ENCODE peak calls at places on chromosomes 11 and 22, in seven cellular contexts. One of them, this sample, is unnamed.

GRCh38 chr11:121451982-121452608 is at the start of gene SORL1:
- DNase-seq in SK-N-SH: peak; percentile 93
- DNase-seq in mammary epithelial cell: peak; percentile 67
- DNase-seq in AG04450: no peak
- DNase-seq in GM23338: peak; percentile 93
- DNase-seq in CD8-positive, alpha-beta T cell: peak; percentile 77
- DNase-seq in prostate gland: peak; percentile 85
- DNase-seq in this sample: peak; percentile 58

GRCh38 chr22:30538280-30538679 is 8.3 kb downstream of the SEC14L6 start:
- DNase-seq in SK-N-SH: no peak
- DNase-seq in mammary epithelial cell: peak; percentile 54
- DNase-seq in AG04450: no peak
- DNase-seq in GM23338: no peak
- DNase-seq in CD8-positive, alpha-beta T cell: no peak
- DNase-seq in prostate gland: no peak
- DNase-seq in this sample: no peak

GRCh38 chr11:117495357-117495756 is 167.7 kb downstream of the CEP164 start:
- DNase-seq in SK-N-SH: no peak
- DNase-seq in mammary epithelial cell: no peak
- DNase-seq in AG04450: no peak
- DNase-seq in GM23338: no peak
- DNase-seq in CD8-positive, alpha-beta T cell: no peak
- DNase-seq in prostate gland: no peak
- DNase-seq in this sample: peak; percentile 39

GRCh38 chr22:33050614-33051230 is 7.5 kb downstream of the SYN3 start:
- DNase-seq in SK-N-SH: no peak
- DNase-seq in mammary epithelial cell: no peak
- DNase-seq in AG04450: no peak
- DNase-seq in GM23338: peak; percentile 72
- DNase-seq in CD8-positive, alpha-beta T cell: no peak
- DNase-seq in prostate gland: no peak
- DNase-seq in this sample: no peak

GRCh38 chr22:50184004-50184461 is 1.7 kb upstream of the TRABD start:
- DNase-seq in SK-N-SH: no peak
- DNase-seq in mammary epithelial cell: no peak
- DNase-seq in AG04450: no peak
- DNase-seq in GM23338: peak; percentile 61
- DNase-seq in CD8-positive, alpha-beta T cell: peak; percentile 4
- DNase-seq in prostate gland: peak; percentile 80
- DNase-seq in this sample: no peak

GRCh38 chr22:47014636-47014930 is 252.1 kb downstream of the TBC1D22A start:
- DNase-seq in SK-N-SH: no peak
- DNase-seq in mammary epithelial cell: no peak
- DNase-seq in AG04450: no peak
- DNase-seq in GM23338: no peak
- DNase-seq in CD8-positive, alpha-beta T cell: no peak
- DNase-seq in prostate gland: no peak
- DNase-seq in this sample: no peak

GRCh38 chr11:69173925-69174591 is 18.3 kb downstream of the SMIM38 start:
- DNase-seq in SK-N-SH: no peak
- DNase-seq in mammary epithelial cell: peak; percentile 90
- DNase-seq in AG04450: peak; percentile 27
- DNase-seq in GM23338: no peak
- DNase-seq in CD8-positive, alpha-beta T cell: no peak
- DNase-seq in prostate gland: no peak
- DNase-seq in this sample: peak; percentile 71

GRCh38 chr11:70953720-70954119 is 298.7 kb downstream of the SHANK2 start:
- DNase-seq in SK-N-SH: no peak
- DNase-seq in mammary epithelial cell: no peak
- DNase-seq in AG04450: no peak
- DNase-seq in GM23338: no peak
- DNase-seq in CD8-positive, alpha-beta T cell: no peak
- DNase-seq in prostate gland: no peak
- DNase-seq in this sample: no peak

GRCh38 chr11:87039371-87039770 is 1.6 kb downstream of the TMEM135 start:
- DNase-seq in SK-N-SH: no peak
- DNase-seq in mammary epithelial cell: no peak
- DNase-seq in AG04450: no peak
- DNase-seq in GM23338: no peak
- DNase-seq in CD8-positive, alpha-beta T cell: no peak
- DNase-seq in prostate gland: no peak
- DNase-seq in this sample: no peak

GRCh38 chr22:29244785-29245625 is 22.8 kb downstream of the RHBDD3 start:
- DNase-seq in SK-N-SH: peak; percentile 14
- DNase-seq in mammary epithelial cell: no peak
- DNase-seq in AG04450: no peak
- DNase-seq in GM23338: no peak
- DNase-seq in CD8-positive, alpha-beta T cell: no peak
- DNase-seq in prostate gland: no peak
- DNase-seq in this sample: no peak

GRCh38 chr11:126640186-126640585 is 284.7 kb downstream of the ST3GAL4 start:
- DNase-seq in SK-N-SH: no peak
- DNase-seq in mammary epithelial cell: no peak
- DNase-seq in AG04450: no peak
- DNase-seq in GM23338: no peak
- DNase-seq in CD8-positive, alpha-beta T cell: no peak
- DNase-seq in prostate gland: no peak
- DNase-seq in this sample: no peak

GRCh38 chr11:29527391-29527936 is 489.4 kb downstream of the KCNA4 start:
- DNase-seq in SK-N-SH: no peak
- DNase-seq in mammary epithelial cell: peak; percentile 82
- DNase-seq in AG04450: peak; percentile 4
- DNase-seq in GM23338: peak; percentile 19
- DNase-seq in CD8-positive, alpha-beta T cell: no peak
- DNase-seq in prostate gland: no peak
- DNase-seq in this sample: peak; percentile 49

GRCh38 chr22:41021655-41022454 is 70.5 kb upstream of the EP300 start:
- DNase-seq in SK-N-SH: peak; percentile 68
- DNase-seq in mammary epithelial cell: peak; percentile 53
- DNase-seq in AG04450: no peak
- DNase-seq in GM23338: peak; percentile 77
- DNase-seq in CD8-positive, alpha-beta T cell: peak; percentile 37
- DNase-seq in prostate gland: peak; percentile 60
- DNase-seq in this sample: peak; percentile 56

GRCh38 chr22:24694971-24695928 is 79.3 kb downstream of the PIWIL3 start:
- DNase-seq in SK-N-SH: no peak
- DNase-seq in mammary epithelial cell: no peak
- DNase-seq in AG04450: no peak
- DNase-seq in GM23338: peak; percentile 21
- DNase-seq in CD8-positive, alpha-beta T cell: no peak
- DNase-seq in prostate gland: no peak
- DNase-seq in this sample: no peak

GRCh38 chr11:65491614-65492386 is 7.0 kb upstream of the MALAT1 start:
- DNase-seq in SK-N-SH: no peak
- DNase-seq in mammary epithelial cell: peak; percentile 88
- DNase-seq in AG04450: no peak
- DNase-seq in GM23338: peak; percentile 79
- DNase-seq in CD8-positive, alpha-beta T cell: no peak
- DNase-seq in prostate gland: peak; percentile 94
- DNase-seq in this sample: no peak

GRCh38 chr11:44994753-44995152 is 44.1 kb upstream of the TP53I11 start:
- DNase-seq in SK-N-SH: no peak
- DNase-seq in mammary epithelial cell: no peak
- DNase-seq in AG04450: no peak
- DNase-seq in GM23338: peak; percentile 25
- DNase-seq in CD8-positive, alpha-beta T cell: no peak
- DNase-seq in prostate gland: no peak
- DNase-seq in this sample: no peak

GRCh38 chr22:32206774-32207758 is 2.2 kb upstream of the RFPL2 start:
- DNase-seq in SK-N-SH: peak; percentile 32
- DNase-seq in mammary epithelial cell: peak; percentile 42
- DNase-seq in AG04450: no peak
- DNase-seq in GM23338: peak; percentile 86
- DNase-seq in CD8-positive, alpha-beta T cell: no peak
- DNase-seq in prostate gland: peak; percentile 60
- DNase-seq in this sample: no peak

GRCh38 chr11:16217631-16218030 is 138.7 kb downstream of the SOX6 start:
- DNase-seq in SK-N-SH: no peak
- DNase-seq in mammary epithelial cell: no peak
- DNase-seq in AG04450: no peak
- DNase-seq in GM23338: no peak
- DNase-seq in CD8-positive, alpha-beta T cell: no peak
- DNase-seq in prostate gland: no peak
- DNase-seq in this sample: no peak

GRCh38 chr11:2838091-2838490 is 47.5 kb downstream of the CDKN1C start:
- DNase-seq in SK-N-SH: no peak
- DNase-seq in mammary epithelial cell: no peak
- DNase-seq in AG04450: no peak
- DNase-seq in GM23338: no peak
- DNase-seq in CD8-positive, alpha-beta T cell: no peak
- DNase-seq in prostate gland: no peak
- DNase-seq in this sample: no peak

GRCh38 chr11:66221726-66222236 is 46.7 kb upstream of the RAB1B start:
- DNase-seq in SK-N-SH: no peak
- DNase-seq in mammary epithelial cell: no peak
- DNase-seq in AG04450: no peak
- DNase-seq in GM23338: no peak
- DNase-seq in CD8-positive, alpha-beta T cell: no peak
- DNase-seq in prostate gland: no peak
- DNase-seq in this sample: no peak

GRCh38 chr11:1178906-1179305 is 21.2 kb downstream of the MUC5AC start:
- DNase-seq in SK-N-SH: no peak
- DNase-seq in mammary epithelial cell: no peak
- DNase-seq in AG04450: no peak
- DNase-seq in GM23338: no peak
- DNase-seq in CD8-positive, alpha-beta T cell: no peak
- DNase-seq in prostate gland: no peak
- DNase-seq in this sample: no peak

GRCh38 chr11:95793111-95793510 is 2.8 kb downstream of the CEP57 start:
- DNase-seq in SK-N-SH: no peak
- DNase-seq in mammary epithelial cell: no peak
- DNase-seq in AG04450: no peak
- DNase-seq in GM23338: no peak
- DNase-seq in CD8-positive, alpha-beta T cell: no peak
- DNase-seq in prostate gland: no peak
- DNase-seq in this sample: no peak

GRCh38 chr11:29957406-29957805 is 59.4 kb downstream of the KCNA4 start:
- DNase-seq in SK-N-SH: no peak
- DNase-seq in mammary epithelial cell: no peak
- DNase-seq in AG04450: no peak
- DNase-seq in GM23338: peak; percentile 13
- DNase-seq in CD8-positive, alpha-beta T cell: no peak
- DNase-seq in prostate gland: no peak
- DNase-seq in this sample: no peak

DNA sequence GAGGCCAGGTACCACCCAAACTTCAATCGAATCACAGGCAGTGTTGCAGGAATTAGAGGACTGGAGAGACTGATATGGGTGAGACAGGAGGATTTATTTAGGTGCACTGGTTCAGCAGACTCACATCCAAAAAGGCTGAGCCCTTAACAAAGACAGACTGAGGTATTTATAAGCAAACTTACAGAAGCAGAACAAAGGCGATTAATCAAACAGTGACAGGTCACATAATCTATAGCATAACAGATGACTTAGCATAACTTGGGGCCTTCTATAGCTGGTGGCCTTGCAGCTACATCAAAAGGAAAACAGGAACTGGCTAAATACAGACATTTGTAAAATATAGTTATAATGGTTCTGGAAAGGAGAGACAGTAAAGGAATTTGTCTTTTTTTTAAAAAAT is 2.1 kb downstream of the APOBEC3B start:
- DNase-seq in SK-N-SH: no peak
- DNase-seq in mammary epithelial cell: no peak
- DNase-seq in AG04450: no peak
- DNase-seq in GM23338: no peak
- DNase-seq in CD8-positive, alpha-beta T cell: no peak
- DNase-seq in prostate gland: no peak
- DNase-seq in this sample: no peak
- TF ChIP-seq CTCF in SK-N-SH: no peak
- TF ChIP-seq CTCF in mammary epithelial cell: no peak
- TF ChIP-seq CTCF in AG04450: no peak
- TF ChIP-seq CTCF in GM23338: no peak
- TF ChIP-seq CTCF in CD8-positive, alpha-beta T cell: no peak
- TF ChIP-seq CTCF in prostate gland: no peak
- TF ChIP-seq CTCF in this sample: no peak

GRCh38 chr22:20953668-20954500 is 13.2 kb upstream of the AIFM3 start:
- DNase-seq in SK-N-SH: no peak
- DNase-seq in mammary epithelial cell: peak; percentile 96
- DNase-seq in AG04450: no peak
- DNase-seq in GM23338: no peak
- DNase-seq in CD8-positive, alpha-beta T cell: no peak
- DNase-seq in prostate gland: peak; percentile 81
- DNase-seq in this sample: peak; percentile 67
- H3K27ac ChIP-seq in SK-N-SH: no peak overlapping the region
- H3K27ac ChIP-seq in mammary epithelial cell: peak overlapping the region; percentile 74
- H3K27ac ChIP-seq in AG04450: no peak overlapping the region
- H3K27ac ChIP-seq in GM23338: no peak overlapping the region
- H3K27ac ChIP-seq in CD8-positive, alpha-beta T cell: no peak overlapping the region
- H3K27ac ChIP-seq in prostate gland: peak overlapping the region; percentile 68
- H3K27ac ChIP-seq in this sample: peak overlapping the region; percentile 94

DNA sequence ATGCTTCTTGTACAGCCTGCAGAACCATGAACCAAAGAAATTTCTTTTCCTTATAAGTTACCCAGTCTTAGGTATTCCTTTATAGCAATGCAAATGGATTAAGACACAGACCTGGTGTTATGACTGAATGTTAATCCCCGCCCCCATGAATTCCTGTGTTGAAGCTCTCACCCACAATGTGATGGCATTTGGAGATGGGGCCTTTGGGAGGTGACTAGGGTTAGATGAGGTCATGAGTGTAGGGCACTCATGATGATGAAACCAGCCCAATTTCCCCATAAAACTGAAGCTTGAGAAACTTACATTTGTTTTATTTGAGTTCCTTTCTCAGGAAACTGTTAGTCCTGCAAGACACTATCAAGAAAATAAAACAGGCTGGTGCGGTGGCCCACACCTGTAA is 115.8 kb upstream of the THY1 start:
- DNase-seq in SK-N-SH: no peak
- DNase-seq in mammary epithelial cell: no peak
- DNase-seq in AG04450: no peak
- DNase-seq in GM23338: no peak
- DNase-seq in CD8-positive, alpha-beta T cell: no peak
- DNase-seq in prostate gland: no peak
- DNase-seq in this sample: no peak
- TF ChIP-seq CTCF in SK-N-SH: no peak
- TF ChIP-seq CTCF in mammary epithelial cell: no peak
- TF ChIP-seq CTCF in AG04450: no peak
- TF ChIP-seq CTCF in GM23338: no peak
- TF ChIP-seq CTCF in CD8-positive, alpha-beta T cell: no peak
- TF ChIP-seq CTCF in prostate gland: no peak
- TF ChIP-seq CTCF in this sample: no peak

DNA sequence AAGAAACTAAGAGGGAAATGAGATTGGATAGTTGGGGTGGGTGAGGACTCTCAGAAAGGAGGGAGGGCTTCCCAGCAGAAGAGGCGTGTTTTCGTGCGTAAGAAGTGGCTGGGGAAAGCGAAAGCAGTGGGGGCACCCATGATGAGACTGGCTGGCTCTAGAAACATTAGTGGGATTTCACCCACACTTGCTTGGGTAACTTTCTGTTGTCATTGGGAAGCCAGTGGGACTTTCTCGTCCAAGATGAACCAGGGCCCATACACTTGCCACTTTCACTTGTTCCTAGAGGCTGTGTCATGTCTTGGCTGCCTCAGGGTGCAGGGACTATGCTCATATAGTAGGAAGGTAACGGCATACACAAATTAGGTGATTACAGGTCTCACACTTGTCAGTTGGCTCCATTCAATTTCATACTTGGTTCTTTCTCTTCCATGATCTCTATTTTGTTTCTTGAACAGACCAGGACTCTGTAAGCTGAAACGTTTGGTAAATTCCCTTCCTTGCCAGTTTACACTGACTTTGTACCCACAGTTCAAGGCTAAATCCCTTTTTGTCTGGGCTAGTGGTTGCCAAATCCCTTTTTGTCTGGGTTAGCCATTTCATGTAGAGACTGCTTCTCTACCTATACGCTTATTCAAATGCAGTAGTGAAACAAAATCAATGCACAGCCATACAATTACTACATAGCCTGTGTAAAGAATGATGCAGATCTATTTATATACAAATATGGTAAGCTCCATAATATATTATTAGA is 42.0 kb upstream of the CXCR5 start:
- DNase-seq in SK-N-SH: no peak
- DNase-seq in mammary epithelial cell: no peak
- DNase-seq in AG04450: no peak
- DNase-seq in GM23338: no peak
- DNase-seq in CD8-positive, alpha-beta T cell: peak; percentile 14
- DNase-seq in prostate gland: no peak
- DNase-seq in this sample: no peak
- H3K27ac ChIP-seq in SK-N-SH: no peak overlapping the region
- H3K27ac ChIP-seq in mammary epithelial cell: no peak overlapping the region
- H3K27ac ChIP-seq in AG04450: no peak overlapping the region
- H3K27ac ChIP-seq in GM23338: no peak overlapping the region
- H3K27ac ChIP-seq in CD8-positive, alpha-beta T cell: no peak overlapping the region
- H3K27ac ChIP-seq in prostate gland: no peak overlapping the region
- H3K27ac ChIP-seq in this sample: no peak overlapping the region

This sample was measured in RWPE1.